ENCODE peak calls at places on chromosomes 2 and 18, in eight cellular contexts. R is OCI-M1; Q is neuronal stem cell; J is EH; K is PC-3; Y is Ammon's horn; T is activated CD4-positive, alpha-beta memory T cell treated with anti-CD3 and anti-CD28 coated beads, Interleukin-2, amount 10 ng/mL, durations not matched to agents 7 days and 5 days; L is HT-29. M is an unnamed sample.
A peak's percentile ranks its signal among the peaks of the same experiment; 100 is the strongest.

GRCh38 chr18:11733031-11733430 is 44.0 kb downstream of the GNAL start:
- DNase-seq in R (peak; percentile 84), Q (peak; percentile 72), J (peak; percentile 59), K (peak; percentile 85), Y (peak; percentile 74), T (peak; percentile 73), L (peak; percentile 82), M (peak; percentile 59)

GRCh38 chr2:177188482-177189469 is 23.8 kb upstream of the HNRNPA3 start:
- DNase-seq in R (no peak), Q (no peak), J (no peak), K (no peak), Y (no peak), T (no peak), L (no peak), M (no peak)

GRCh38 chr2:223945755-223946154 is 620 bp upstream of the WDFY1 start:
- DNase-seq in R (no peak), Q (no peak), J (no peak), K (no peak), Y (no peak), T (no peak), L (no peak), M (no peak)

GRCh38 chr2:156343940-156344301 is 11.4 kb upstream of the NR4A2 start:
- DNase-seq in R (peak; percentile 58), Q (no peak), J (peak; percentile 60), K (no peak), Y (no peak), T (no peak), L (no peak), M (peak; percentile 36)

GRCh38 chr2:95346738-95347671 is 49.9 kb downstream of the KCNIP3 start:
- DNase-seq in R (no peak), Q (peak; percentile 20), J (peak; percentile 35), K (peak; percentile 8), Y (no peak), T (no peak), L (no peak), M (no peak)

GRCh38 chr2:56266761-56267411 is 83.1 kb downstream of the CCDC85A start:
- DNase-seq in R (no peak), Q (no peak), J (peak; percentile 43), K (no peak), Y (peak; percentile 29), T (no peak), L (no peak), M (no peak)

GRCh38 chr18:13178197-13178596 is 40.4 kb upstream of the LDLRAD4 start:
- DNase-seq in R (no peak), Q (no peak), J (no peak), K (no peak), Y (no peak), T (no peak), L (no peak), M (no peak)

GRCh38 chr2:136281281-136282117 is 163.6 kb upstream of the CXCR4 start:
- DNase-seq in R (no peak), Q (no peak), J (no peak), K (no peak), Y (no peak), T (peak; percentile 39), L (no peak), M (no peak)

GRCh38 chr2:197179744-197180498 is 130.7 kb downstream of the ANKRD44 start:
- DNase-seq in R (no peak), Q (no peak), J (peak; percentile 81), K (peak; percentile 28), Y (no peak), T (no peak), L (no peak), M (peak; percentile 90)

GRCh38 chr2:221572821-221573429 is 821 bp upstream of the EPHA4 start:
- DNase-seq in R (no peak), Q (peak; percentile 51), J (peak; percentile 63), K (peak; percentile 32), Y (peak; percentile 59), T (peak; percentile 31), L (peak; percentile 33), M (peak; percentile 51)

GRCh38 chr2:55103039-55103438 is 52.8 kb upstream of the RTN4 start:
- DNase-seq in R (no peak), Q (no peak), J (no peak), K (no peak), Y (no peak), T (no peak), L (no peak), M (peak; percentile 67)